ENCODE peak calls at places on chromosomes 3 and 15, in five cellular contexts. J, N, V, W and T are unnamed samples. For H3K36me3 and H3K4me1, the result is how much of the 10 kb centered on the place peaks cover.

GRCh38 chr3:126971891-126972351 is 11.0 kb upstream of the PLXNA1 start:
- DNase-seq in W (peak), V (peak), J (no peak), N (no peak), T (peak)

GRCh38 chr3:187946031-187946691 is 200.9 kb upstream of the BCL6 start:
- DNase-seq in W (no peak), J (no peak), V (no peak), N (no peak), T (no peak)

GRCh38 chr3:13617097-13617738 is 68.3 kb downstream of the FBLN2 start:
- DNase-seq in N (no peak), W (no peak), V (no peak), J (no peak), T (no peak)

GRCh38 chr15:42131826-42132806 is 24.3 kb downstream of the PLA2G4F start:
- DNase-seq in W (no peak), V (no peak), J (no peak), N (no peak), T (no peak)

GRCh38 chr15:79027532-79028410 is 62.8 kb downstream of the RASGRF1 start:
- DNase-seq in N (no peak), J (no peak), V (no peak), W (no peak), T (no peak)

GRCh38 chr3:137612293-137612692 is 151.8 kb upstream of the SOX14 start:
- DNase-seq in V (no peak), N (no peak), J (no peak), W (no peak), T (no peak)

GRCh38 chr3:150069158-150069536 is 98.5 kb upstream of the PFN2 start:
- DNase-seq in J (no peak), N (no peak), V (no peak), W (no peak), T (no peak)

GRCh38 chr15:47196057-47196456 is 521.2 kb upstream of the SEMA6D start:
- DNase-seq in V (peak), N (peak), J (peak), W (peak), T (peak)

GRCh38 chr15:89148126-89148525 is 59.9 kb downstream of the ABHD2 start:
- DNase-seq in V (no peak), J (no peak), W (no peak), N (no peak), T (no peak)

GRCh38 chr3:132730891-132731580 is 8.8 kb upstream of the NPHP3 start:
- DNase-seq in J (peak), W (no peak), N (no peak), V (no peak), T (no peak)

GRCh38 chr3:122802323-122802722 is 7.5 kb downstream of the SLC49A4 start:
- DNase-seq in J (no peak), W (no peak), V (no peak), N (no peak), T (no peak)

GRCh38 chr3:123758081-123758564 is 126.0 kb downstream of the MYLK start:
- DNase-seq in V (no peak), N (no peak), J (no peak), W (no peak), T (no peak)

GRCh38 chr15:82122754-82123400 is 77.1 kb upstream of the MEX3B start:
- DNase-seq in N (no peak), W (peak), V (peak), J (peak), T (peak)

GRCh38 chr3:128487813-128488635 is 5.0 kb downstream of the GATA2 start:
- DNase-seq in V (peak), J (peak), W (peak), N (peak), T (peak)

GRCh38 chr3:30141927-30142326 is 464.5 kb upstream of the TGFBR2 start:
- DNase-seq in N (no peak), V (no peak), J (no peak), W (no peak), T (no peak)

GRCh38 chr15:88604972-88605506 is 16.1 kb upstream of the AEN start:
- DNase-seq in V (no peak), W (no peak), N (no peak), J (no peak), T (no peak)

GRCh38 chr3:43747641-43748040 is 56.9 kb downstream of the ABHD5 start:
- DNase-seq in J (no peak), N (no peak), W (no peak), V (no peak), T (no peak)

GRCh38 chr3:33883538-33884203 is 85.2 kb downstream of the PDCD6IP start:
- DNase-seq in W (no peak), N (no peak), V (no peak), J (peak), T (no peak)

GRCh38 chr3:72597756-72598195 is 250.5 kb downstream of the SHQ1 start:
- DNase-seq in N (no peak), W (no peak), V (no peak), J (no peak), T (no peak)

GRCh38 chr3:81497565-81497964 is 263.9 kb downstream of the GBE1 start:
- DNase-seq in J (no peak), W (no peak), N (no peak), V (no peak), T (no peak)

GRCh38 chr3:177802151-177802900 is 605.0 kb upstream of the TBL1XR1 start:
- DNase-seq in W (no peak), V (no peak), J (no peak), N (no peak), T (no peak)

GRCh38 chr3:109045271-109046051 is 72.5 kb downstream of the MORC1 start:
- DNase-seq in J (no peak), W (no peak), N (no peak), V (no peak), T (no peak)

GRCh38 chr15:47794266-47794914 is 77.1 kb downstream of the SEMA6D start:
- DNase-seq in N (no peak), V (no peak), W (no peak), J (no peak), T (no peak)

DNA sequence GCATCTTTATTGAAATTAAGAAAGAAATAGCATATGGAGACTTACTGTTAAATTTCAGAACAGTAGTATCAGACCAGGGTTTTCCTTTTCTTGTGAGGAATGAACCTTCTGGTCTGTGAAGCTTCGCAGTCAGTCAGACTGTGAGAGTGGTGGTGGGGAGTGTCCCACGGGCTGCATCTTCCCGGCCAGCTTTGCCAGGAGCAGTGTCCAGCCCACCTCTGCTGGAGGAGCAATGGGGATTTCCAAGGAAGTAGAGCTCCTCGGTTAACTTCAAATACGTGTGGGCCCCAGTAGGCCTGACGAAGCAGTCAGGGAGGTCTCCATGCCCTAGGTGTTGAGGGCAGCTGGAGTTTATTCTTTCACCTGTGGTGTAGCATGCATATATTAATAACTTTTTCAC is 40.9 kb upstream of the FBXL22 start:
- DNase-seq in J (no peak), N (no peak), V (no peak), W (no peak), T (no peak)
- H3K36me3 ChIP-seq in J (under half), N (under half), V (under half), W (under half), T (under half)

GRCh38 chr3:141179983-141180382 is 51.6 kb upstream of the PXYLP1 start:
- DNase-seq in N (no peak), W (no peak), V (no peak), J (no peak), T (no peak)

GRCh38 chr3:141184430-141184829 is 47.2 kb upstream of the PXYLP1 start:
- DNase-seq in W (no peak), J (no peak), N (no peak), V (no peak), T (no peak)

GRCh38 chr3:141181191-141181590 is 50.4 kb upstream of the PXYLP1 start:
- DNase-seq in J (no peak), N (no peak), W (no peak), V (no peak), T (no peak)

GRCh38 chr3:141181819-141182218 is 49.8 kb upstream of the PXYLP1 start:
- DNase-seq in W (no peak), V (no peak), J (no peak), N (no peak), T (no peak)

DNA sequence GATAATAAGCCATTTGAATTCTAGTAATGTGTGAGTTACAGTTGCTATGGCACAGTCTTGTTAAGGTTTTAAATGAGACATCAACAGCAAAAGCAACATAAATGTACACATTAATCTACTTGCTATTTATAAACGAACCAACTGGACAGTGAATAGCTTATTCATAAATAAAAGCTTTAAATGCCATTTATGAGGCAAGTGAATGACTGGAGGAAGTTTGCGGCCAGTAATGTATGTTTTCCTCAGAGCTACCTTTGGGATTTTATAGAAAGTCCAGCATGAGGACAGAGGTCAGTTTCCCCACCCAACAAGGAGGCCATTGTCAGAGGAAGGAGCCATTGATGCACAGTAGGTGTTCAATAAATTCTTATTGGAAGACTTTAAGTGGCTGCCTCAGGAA is 48.0 kb upstream of the PXYLP1 start:
- DNase-seq in N (no peak), W (no peak), J (no peak), V (no peak), T (no peak)
- H3K4me1 ChIP-seq in N (under half), W (under half), J (under half), V (under half), T (under half)

GRCh38 chr15:84669726-84670125 is 11.7 kb upstream of the NMB start:
- DNase-seq in N (no peak), V (no peak), W (no peak), J (no peak), T (no peak)
- H3K36me3 ChIP-seq in N (under half), V (under half), W (under half), J (under half), T (under half)

DNA sequence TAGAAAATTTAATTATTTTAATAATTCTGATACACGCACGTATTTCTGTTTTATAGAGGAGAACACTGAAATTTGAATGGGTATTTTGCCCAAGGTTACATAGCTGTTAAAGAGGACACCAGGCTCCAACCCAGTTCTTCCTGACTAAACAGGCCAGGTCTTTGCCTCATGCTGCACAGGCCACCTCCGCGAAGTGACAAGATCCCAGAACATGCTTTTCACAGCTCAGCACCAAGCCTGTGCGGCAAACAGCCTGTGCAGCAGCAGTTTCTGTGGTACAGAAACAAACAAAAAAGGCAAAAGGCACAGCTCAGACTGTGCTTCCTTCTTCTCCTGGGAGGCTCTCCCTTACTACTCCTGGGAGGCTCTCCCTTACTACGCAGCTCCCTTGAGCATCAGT is 6.5 kb downstream of the FOXL2 start:
- DNase-seq in N (no peak), V (peak), J (no peak), W (no peak), T (no peak)
- H3K4me1 ChIP-seq in N (half or more), V (under half), J (under half), W (under half), T (under half)

GRCh38 chr15:63063877-63064409 is 21.4 kb downstream of the TPM1 start:
- DNase-seq in J (no peak), V (no peak), W (no peak), N (no peak), T (no peak)
- H3K36me3 ChIP-seq in J (under half), V (half or more), W (under half), N (half or more), T (under half)

GRCh38 chr15:90968434-90968833 is 13.8 kb downstream of the RCCD1 start:
- DNase-seq in J (no peak), W (no peak), V (no peak), N (no peak), T (no peak)

GRCh38 chr15:90962021-90962420 is 7.3 kb downstream of the RCCD1 start:
- DNase-seq in W (no peak), J (no peak), V (no peak), N (no peak), T (no peak)

GRCh38 chr15:90972133-90972532 is 17.4 kb downstream of the RCCD1 start:
- DNase-seq in N (no peak), V (no peak), W (no peak), J (no peak), T (no peak)

GRCh38 chr15:90970274-90970673 is 15.6 kb downstream of the RCCD1 start:
- DNase-seq in W (no peak), J (no peak), V (no peak), N (no peak), T (no peak)

GRCh38 chr15:90967206-90967605 is 12.5 kb downstream of the RCCD1 start:
- DNase-seq in J (no peak), N (no peak), V (no peak), W (no peak), T (no peak)
- H3K4me1 ChIP-seq in J (under half), N (under half), V (under half), W (under half), T (under half)

GRCh38 chr15:92029767-92030166 is 176.3 kb downstream of the SLCO3A1 start:
- DNase-seq in W (no peak), J (peak), V (no peak), N (no peak), T (no peak)
- H3K36me3 ChIP-seq in W (under half), J (under half), V (under half), N (under half), T (under half)

DNA sequence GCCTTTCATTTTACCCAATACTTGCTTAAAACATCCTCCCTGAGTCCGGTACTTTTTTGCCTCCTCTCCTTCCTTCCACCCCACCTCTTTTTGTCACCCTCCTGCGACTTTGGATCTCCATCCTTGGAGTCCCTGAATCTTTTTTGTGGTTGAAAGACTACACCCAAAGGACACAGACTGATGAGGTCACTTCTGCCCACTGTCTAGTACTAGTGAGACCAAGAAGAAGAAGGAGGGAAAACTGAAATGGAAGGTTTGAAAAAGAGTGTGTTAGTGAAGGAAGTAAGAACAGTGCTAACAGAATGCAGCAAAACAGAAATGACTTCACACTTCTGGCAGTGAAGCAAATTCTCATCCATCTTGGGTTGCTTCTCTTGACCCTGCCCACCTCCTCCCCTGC is 6.6 kb downstream of the B3GNT5 start:
- DNase-seq in J (no peak), W (no peak), V (no peak), N (no peak), T (no peak)
- H3K4me1 ChIP-seq in J (under half), W (under half), V (under half), N (under half), T (under half)

GRCh38 chr3:152428577-152428976 is 159.8 kb downstream of the MBNL1 start:
- DNase-seq in W (no peak), N (no peak), V (no peak), J (no peak), T (no peak)

GRCh38 chr3:152434142-152434541 is 165.4 kb downstream of the MBNL1 start:
- DNase-seq in V (no peak), J (no peak), W (no peak), N (no peak), T (no peak)

GRCh38 chr3:152426393-152426792 is 157.7 kb downstream of the MBNL1 start:
- DNase-seq in N (no peak), V (no peak), J (no peak), W (no peak), T (no peak)

GRCh38 chr3:152430223-152431002 is 161.7 kb downstream of the MBNL1 start:
- DNase-seq in J (no peak), V (no peak), W (no peak), N (no peak), T (no peak)
- H3K36me3 ChIP-seq in J (under half), V (under half), W (under half), N (under half), T (under half)